ENCODE peak calls at places on chromosomes 4 and X, in nine cellular contexts. M is NCI-H2029, S is occipital lobe, A is fibroblast of the aortic adventitia, L is C1 segment of cervical spinal cord, Y is NCI-H1092, G is RPMI8226, E is neural crest cell, D is T follicular helper cell. N is an unnamed sample.
A peak's percentile ranks its signal among the peaks of the same experiment; 100 is the strongest.

GRCh38 chrX:18146954-18147353 is 73.7 kb downstream of the BEND2 start:
- DNase-seq in M (no peak), S (no peak), A (peak; percentile 14), L (no peak), Y (no peak), G (peak; percentile 33), E (peak; percentile 18), D (no peak), N (peak; percentile 5)

GRCh38 chr4:53365121-53365485 is 758 bp downstream of the SCFD2 start:
- DNase-seq in M (no peak), S (no peak), A (peak; percentile 23), L (no peak), Y (no peak), G (peak; percentile 54), E (no peak), D (no peak), N (peak; percentile 14)

GRCh38 chr4:124389591-124389990 is 322.9 kb downstream of the ANKRD50 start:
- DNase-seq in M (no peak), S (no peak), A (no peak), L (no peak), Y (no peak), G (no peak), E (no peak), D (no peak), N (no peak)

GRCh38 chr4:144611850-144612249 is 34.1 kb upstream of the HHIP start:
- DNase-seq in M (no peak), S (no peak), A (no peak), L (peak; percentile 1), Y (no peak), G (no peak), E (peak; percentile 2), D (no peak), N (peak; percentile 11)

GRCh38 chr4:95363966-95364365 is 184.8 kb downstream of the UNC5C start:
- DNase-seq in M (no peak), S (no peak), A (peak; percentile 13), L (no peak), Y (no peak), G (no peak), E (no peak), D (no peak), N (peak; percentile 17)

GRCh38 chr4:16916719-16917337 is 18.4 kb upstream of the LDB2 start:
- DNase-seq in M (peak; percentile 10), S (no peak), A (peak; percentile 12), L (no peak), Y (no peak), G (peak; percentile 70), E (peak; percentile 45), D (peak; percentile 30), N (peak; percentile 52)

GRCh38 chr4:1445716-1446445 is 39.6 kb upstream of the NKX1-1 start:
- DNase-seq in M (no peak), S (no peak), A (no peak), L (no peak), Y (no peak), G (no peak), E (no peak), D (no peak), N (no peak)

GRCh38 chr4:172124656-172125308 is 311.6 kb downstream of the GALNTL6 start:
- DNase-seq in M (no peak), S (no peak), A (no peak), L (no peak), Y (no peak), G (no peak), E (no peak), D (no peak), N (no peak)

GRCh38 chr4:183343730-183344129 is 21.5 kb upstream of the CLDN24 start:
- DNase-seq in M (no peak), S (no peak), A (no peak), L (no peak), Y (no peak), G (no peak), E (no peak), D (no peak), N (no peak)

GRCh38 chrX:65668362-65669310 is 1.2 kb downstream of the MSN start:
- DNase-seq in M (peak; percentile 22), S (peak; percentile 5), A (peak; percentile 83), L (peak; percentile 57), Y (no peak), G (peak; percentile 60), E (peak; percentile 2), D (peak; percentile 41), N (peak; percentile 28)

GRCh38 chrX:107710617-107711391 is 64.8 kb downstream of the TSC22D3 start:
- DNase-seq in M (no peak), S (peak; percentile 7), A (peak; percentile 92), L (no peak), Y (no peak), G (peak; percentile 88), E (no peak), D (peak; percentile 53), N (no peak)

N was measured in cardiac muscle cell.